ENCODE peak calls at places on chromosome 3, in four cellular contexts. W, V, X and F are unnamed samples.

GRCh38 chr3:196969660-196970546 is 1.3 kb upstream of the PIGZ start:
- DNase-seq in W (peak; percentile 44), V (peak; percentile 57), X (peak; percentile 70), F (peak; percentile 45)

GRCh38 chr3:62154457-62155148 is 218.7 kb downstream of the FEZF2 start:
- DNase-seq in W (no peak), V (no peak), X (no peak), F (no peak)

GRCh38 chr3:190644766-190645165 is 130.9 kb downstream of the IL1RAP start:
- DNase-seq in W (no peak), V (no peak), X (no peak), F (no peak)

GRCh38 chr3:30084971-30085403 is 521.4 kb upstream of the TGFBR2 start:
- DNase-seq in W (no peak), V (no peak), X (no peak), F (peak; percentile 77)

GRCh38 chr3:193788189-193788946 is 195.4 kb downstream of the OPA1 start:
- DNase-seq in W (peak; percentile 60), V (peak; percentile 75), X (peak; percentile 54), F (peak; percentile 74)

GRCh38 chr3:63656791-63657190 is 4.3 kb downstream of the SNTN start:
- DNase-seq in W (peak; percentile 42), V (no peak), X (no peak), F (no peak)

GRCh38 chr3:38458796-38459498 is 5.3 kb downstream of the ACVR2B start:
- DNase-seq in W (no peak), V (peak; percentile 89), X (peak; percentile 71), F (peak; percentile 16)

GRCh38 chr3:138774529-138775253 is 60.0 kb downstream of the PIK3CB start:
- DNase-seq in W (peak; percentile 80), V (peak; percentile 85), X (peak; percentile 48), F (peak; percentile 62)

GRCh38 chr3:157130138-157130880 is 29.6 kb downstream of the CCNL1 start:
- DNase-seq in W (peak; percentile 79), V (peak; percentile 37), X (peak; percentile 92), F (peak; percentile 86)

GRCh38 chr3:37671000-37671483 is 190.6 kb upstream of the CTDSPL start:
- DNase-seq in W (no peak), V (peak; percentile 26), X (no peak), F (peak; percentile 84)

GRCh38 chr3:178385280-178385952 is 150.8 kb upstream of the KCNMB2 start:
- DNase-seq in W (peak; percentile 48), V (peak; percentile 15), X (no peak), F (peak; percentile 41)

GRCh38 chr3:141529256-141530132 is 42.7 kb downstream of the RASA2 start:
- DNase-seq in W (no peak), V (no peak), X (no peak), F (no peak)

GRCh38 chr3:173932624-173933023 is 535.1 kb downstream of the NLGN1 start:
- DNase-seq in W (no peak), V (no peak), X (no peak), F (no peak)

GRCh38 chr3:89227218-89227617 is 119.8 kb downstream of the EPHA3 start:
- DNase-seq in W (no peak), V (no peak), X (no peak), F (no peak)

GRCh38 chr3:132396255-132396654 is 21.0 kb upstream of the DNAJC13 start:
- DNase-seq in W (no peak), V (no peak), X (no peak), F (no peak)

GRCh38 chr3:169387751-169388696 is 275.5 kb downstream of the MECOM start:
- DNase-seq in W (no peak), V (peak; percentile 56), X (peak; percentile 69), F (peak; percentile 79)

GRCh38 chr3:123072152-123072551 is 5.3 kb downstream of the PDIA5 start:
- DNase-seq in W (no peak), V (peak; percentile 49), X (no peak), F (no peak)

GRCh38 chr3:97979610-97980009 is 7.4 kb upstream of the RIOX2 start:
- DNase-seq in W (no peak), V (no peak), X (no peak), F (no peak)

GRCh38 chr3:169430687-169431404 is 232.7 kb downstream of the MECOM start:
- DNase-seq in W (no peak), V (peak; percentile 56), X (no peak), F (peak; percentile 89)

GRCh38 chr3:60307800-60308199 is 943.5 kb downstream of the FHIT start:
- DNase-seq in W (no peak), V (no peak), X (no peak), F (peak; percentile 13)

GRCh38 chr3:140834266-140835037 is 107.2 kb upstream of the SLC25A36 start:
- DNase-seq in W (peak; percentile 22), V (no peak), X (no peak), F (no peak)

DNA sequence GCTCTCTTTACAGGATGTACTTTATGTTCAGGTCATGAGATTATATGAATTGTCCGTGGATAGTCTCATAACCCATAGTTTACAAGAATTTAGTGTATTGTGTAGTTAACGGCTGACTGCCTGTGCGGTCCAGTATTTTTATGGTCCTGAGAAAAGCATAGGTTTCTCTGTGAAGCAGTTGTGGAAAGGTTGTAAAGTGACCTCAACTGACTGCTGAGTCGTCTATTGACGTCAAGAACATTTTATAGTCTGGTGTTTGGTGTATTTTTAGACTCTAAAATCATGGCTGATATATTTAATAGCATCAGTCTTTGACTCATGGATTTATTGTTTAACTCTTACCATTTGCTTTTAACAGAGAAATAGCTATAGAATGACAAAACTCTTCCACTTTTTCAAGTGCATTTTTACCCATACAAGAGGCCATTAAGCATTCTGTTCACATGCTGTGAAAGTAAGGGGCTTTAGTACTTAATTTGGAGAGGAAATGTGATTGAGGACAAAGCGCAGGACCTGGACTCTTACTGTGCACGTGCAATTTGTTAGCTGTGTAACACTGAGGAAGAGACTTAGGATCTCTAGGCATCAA is 240.7 kb downstream of the NFKBIZ start:
- DNase-seq in W (peak; percentile 70), V (no peak), X (peak; percentile 38), F (peak; percentile 57)
- H3K4me1 ChIP-seq in W (peaks cover 30% of the 10 kb centered on the region), V (no peaks in the 10 kb centered on the region), X (peaks cover 55% of the 10 kb centered on the region), F (peaks cover 4% of the 10 kb centered on the region)

GRCh38 chr3:51686512-51687215 is 15.6 kb downstream of the TEX264 start:
- DNase-seq in W (peak; percentile 4), V (peak; percentile 34), X (peak; percentile 57), F (peak; percentile 45)
- H3K27ac ChIP-seq in W (no peak overlapping the region), V (no peak overlapping the region), X (no peak overlapping the region), F (peak overlapping the region; percentile 78)

DNA sequence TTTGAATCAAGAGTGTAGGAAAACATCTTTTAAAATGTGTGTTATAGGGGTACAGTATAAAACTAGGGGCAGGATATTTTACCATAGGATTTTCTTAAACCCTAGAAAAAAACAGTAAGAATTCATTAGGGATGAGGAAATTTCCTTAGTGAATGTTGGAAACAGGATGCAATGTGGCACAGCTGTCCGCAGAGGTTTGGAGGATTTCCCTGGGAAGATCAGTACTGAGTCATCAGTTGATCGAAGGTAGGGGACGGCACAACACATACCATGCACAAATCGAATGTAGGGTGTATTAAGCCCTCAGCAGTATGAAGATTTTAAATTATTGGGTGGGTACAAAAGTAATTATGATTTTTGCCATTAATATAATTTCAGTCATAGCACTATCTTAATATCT is 49.9 kb downstream of the FNDC3B start:
- DNase-seq in W (no peak), V (no peak), X (no peak), F (no peak)
- H3K4me1 ChIP-seq in W (peaks cover 17% of the 10 kb centered on the region), V (peaks cover 38% of the 10 kb centered on the region), X (peaks cover 53% of the 10 kb centered on the region), F (no peaks in the 10 kb centered on the region)

GRCh38 chr3:39757312-39757711 is 52.1 kb upstream of the MYRIP start:
- DNase-seq in W (no peak), V (no peak), X (no peak), F (no peak)

GRCh38 chr3:39753361-39753760 is 56.0 kb upstream of the MYRIP start:
- DNase-seq in W (no peak), V (no peak), X (no peak), F (no peak)

GRCh38 chr3:39754549-39754948 is 54.9 kb upstream of the MYRIP start:
- DNase-seq in W (no peak), V (no peak), X (no peak), F (no peak)

GRCh38 chr3:39752751-39753150 is 56.7 kb upstream of the MYRIP start:
- DNase-seq in W (no peak), V (no peak), X (no peak), F (no peak)

GRCh38 chr3:39755100-39755499 is 54.3 kb upstream of the MYRIP start:
- DNase-seq in W (no peak), V (no peak), X (no peak), F (no peak)
- H3K27ac ChIP-seq in W (no peak overlapping the region), V (no peak overlapping the region), X (no peak overlapping the region), F (no peak overlapping the region)

GRCh38 chr3:125398952-125399351 is 23.8 kb upstream of the ZNF148 start:
- DNase-seq in W (no peak), V (no peak), X (no peak), F (no peak)

GRCh38 chr3:125401402-125401801 is 26.3 kb upstream of the ZNF148 start:
- DNase-seq in W (peak; percentile 73), V (no peak), X (no peak), F (no peak)

GRCh38 chr3:125406070-125406469 is 30.9 kb upstream of the ZNF148 start:
- DNase-seq in W (no peak), V (no peak), X (no peak), F (no peak)

GRCh38 chr3:125403789-125404188 is 28.7 kb upstream of the ZNF148 start:
- DNase-seq in W (peak; percentile 22), V (no peak), X (no peak), F (no peak)
- H3K4me1 ChIP-seq in W (peaks cover 17% of the 10 kb centered on the region), V (no peaks in the 10 kb centered on the region), X (no peaks in the 10 kb centered on the region), F (no peaks in the 10 kb centered on the region)

GRCh38 chr3:188278717-188279324 is 124.9 kb downstream of the LPP start:
- DNase-seq in W (no peak), V (no peak), X (no peak), F (no peak)
- H3K27ac ChIP-seq in W (no peak overlapping the region), V (no peak overlapping the region), X (peak overlapping the region; percentile 43), F (no peak overlapping the region)

GRCh38 chr3:149810846-149811245 is 2.2 kb upstream of the RNF13 start:
- DNase-seq in W (no peak), V (no peak), X (no peak), F (no peak)

GRCh38 chr3:149812165-149812605 is 830 bp upstream of the RNF13 start:
- DNase-seq in W (no peak), V (no peak), X (no peak), F (no peak)

GRCh38 chr3:149813367-149814281 is 609 bp downstream of the RNF13 start:
- DNase-seq in W (peak; percentile 42), V (peak; percentile 37), X (peak; percentile 19), F (peak; percentile 30)

GRCh38 chr3:149815318-149815717 is 2.3 kb downstream of the RNF13 start:
- DNase-seq in W (no peak), V (no peak), X (no peak), F (no peak)

GRCh38 chr3:149812606-149813366 is at the start of gene RNF13:
- DNase-seq in W (peak; percentile 88), V (peak; percentile 95), X (peak; percentile 97), F (peak; percentile 95)
- H3K4me1 ChIP-seq in W (peaks cover 19% of the 10 kb centered on the region), V (peaks cover 44% of the 10 kb centered on the region), X (peaks cover 44% of the 10 kb centered on the region), F (no peaks in the 10 kb centered on the region)